ENCODE peak calls at places on chromosomes 3 and 15, in seven cellular contexts. H is mesendoderm, G is H9, I is neuronal stem cell, E is IMR-90, S is mesenchymal stem cell, F is trophoblast cell. T is an unnamed sample.

GRCh38 chr3:40237892-40238571 is 71.5 kb upstream of the EIF1B start:
- DNase-seq in H (peak), I (peak), S (no peak), E (peak), F (peak), G (peak), T (peak)

GRCh38 chr15:73936181-73936580 is 9.9 kb downstream of the LOXL1 start:
- DNase-seq in G (no peak), H (no peak), S (peak), F (no peak), E (peak), I (no peak), T (no peak)

GRCh38 chr3:195147649-195148121 is 123.3 kb downstream of the XXYLT1 start:
- DNase-seq in F (no peak), E (peak), G (no peak), I (no peak), S (peak), H (no peak), T (no peak)

GRCh38 chr3:133673746-133674145 is 12.0 kb upstream of the TOPBP1 start:
- DNase-seq in H (no peak), I (no peak), F (no peak), G (no peak), S (no peak), E (no peak), T (no peak)

GRCh38 chr3:12815719-12816118 is 19.2 kb downstream of the CAND2 start:
- DNase-seq in I (no peak), G (no peak), F (no peak), S (no peak), E (no peak), H (no peak), T (no peak)

GRCh38 chr15:34650177-34650576 is 66.7 kb upstream of the GOLGA8B start:
- DNase-seq in E (peak), S (peak), I (no peak), G (no peak), H (no peak), F (peak), T (no peak)

GRCh38 chr3:58237238-58237939 is at the start of gene ABHD6:
- DNase-seq in E (peak), S (peak), I (peak), H (peak), F (peak), G (peak), T (no peak)

GRCh38 chr3:23612296-23612891 is 193.4 kb upstream of the UBE2E1 start:
- DNase-seq in H (no peak), I (no peak), E (peak), S (peak), F (no peak), G (no peak), T (no peak)

GRCh38 chr15:25170113-25170731 is 215.4 kb downstream of the SNRPN start:
- DNase-seq in G (peak), E (no peak), I (no peak), H (no peak), F (no peak), S (no peak), T (no peak)

GRCh38 chr3:193853511-193854219 is 260.7 kb downstream of the OPA1 start:
- DNase-seq in F (no peak), S (no peak), G (no peak), I (no peak), H (peak), E (no peak), T (no peak)

GRCh38 chr3:156609546-156609945 is 54.6 kb upstream of the SSR3 start:
- DNase-seq in G (no peak), E (no peak), H (no peak), F (no peak), S (no peak), I (no peak), T (no peak)

GRCh38 chr15:55268054-55268695 is 21.4 kb downstream of the RAB27A start:
- DNase-seq in F (no peak), E (no peak), H (no peak), S (no peak), G (no peak), I (no peak), T (no peak)

GRCh38 chr15:55267401-55268053 is 22.1 kb downstream of the RAB27A start:
- DNase-seq in S (peak), F (peak), E (peak), G (no peak), I (no peak), H (no peak), T (no peak)

GRCh38 chr15:55270301-55270700 is 19.3 kb downstream of the RAB27A start:
- DNase-seq in E (no peak), H (no peak), I (no peak), G (no peak), F (no peak), S (no peak), T (no peak)

GRCh38 chr15:55260562-55261131 is 29.0 kb downstream of the RAB27A start:
- DNase-seq in H (no peak), G (no peak), E (no peak), S (no peak), F (no peak), I (no peak), T (no peak)

DNA sequence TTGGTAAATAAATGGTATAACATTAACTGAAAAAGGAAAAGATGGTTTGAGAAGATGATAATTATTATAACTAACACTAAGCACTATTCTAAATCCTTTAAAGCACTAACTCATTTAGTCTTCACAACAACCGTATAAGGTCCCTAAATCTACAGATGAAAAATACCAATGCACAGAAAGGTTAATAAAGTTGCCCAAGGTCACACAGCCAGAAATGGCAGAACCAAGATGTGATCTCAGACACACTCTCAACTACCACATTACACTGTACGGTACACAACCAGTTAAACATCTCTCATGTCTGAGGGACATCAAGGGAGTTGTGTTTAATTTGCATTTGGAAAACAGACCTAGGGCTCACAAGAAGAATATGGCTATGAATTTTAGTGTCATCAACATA is 23.1 kb downstream of the RAB27A start:
- DNase-seq in I (no peak), G (no peak), F (no peak), E (no peak), S (no peak), H (no peak), T (no peak)
- H4K8ac ChIP-seq in I (no peak), G (no peak), F (no peak), E (peak), S (no peak), H (no peak), T (no peak)

DNA sequence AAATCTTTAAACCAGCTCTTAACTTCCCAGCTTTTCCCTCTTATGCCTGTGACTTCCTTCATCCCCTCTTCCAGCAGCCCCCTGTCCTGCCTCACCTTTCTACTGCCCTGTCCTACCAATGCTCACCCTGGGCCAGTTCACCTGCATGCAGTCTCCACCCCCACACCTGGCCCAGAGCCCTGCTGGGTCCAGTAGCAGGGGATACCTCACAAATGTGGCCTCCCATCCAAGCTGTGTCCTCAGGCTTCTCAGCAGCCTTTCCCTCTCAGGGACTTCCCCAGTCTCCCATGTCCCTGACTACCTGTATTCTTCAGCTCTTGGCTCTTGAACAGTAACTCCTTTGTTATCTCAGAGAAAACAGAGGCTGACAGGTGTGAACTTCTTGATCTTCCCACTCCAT is 503.2 kb downstream of the MFSD1 start:
- DNase-seq in S (no peak), H (no peak), E (no peak), F (no peak), I (no peak), G (no peak), T (no peak)
- H2BK5ac ChIP-seq in S (no peak), H (no peak), E (no peak), F (no peak), I (no peak), G (no peak), T (no peak)

DNA sequence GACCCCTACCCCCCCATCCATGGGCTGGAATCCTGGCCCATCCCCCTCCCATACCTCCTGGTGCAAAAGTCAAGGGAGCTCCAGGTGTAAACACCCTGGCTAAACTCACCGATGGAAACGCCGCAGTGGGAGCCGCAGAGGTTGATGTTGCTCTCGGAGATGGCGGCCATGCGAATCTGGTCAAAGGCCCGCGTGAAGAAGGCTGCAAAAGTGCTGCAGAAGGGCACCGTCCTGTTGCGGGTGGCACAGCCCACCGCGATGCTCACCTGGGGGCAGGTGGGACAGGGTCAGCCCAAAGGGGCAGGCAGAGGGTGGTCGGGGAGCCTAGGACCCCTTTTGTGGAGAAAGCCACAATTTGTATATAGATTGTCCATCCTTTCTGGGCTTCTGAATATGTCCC is 26.7 kb downstream of the TKT start:
- DNase-seq in G (no peak), F (no peak), S (no peak), E (no peak), I (no peak), H (no peak), T (no peak)
- H4K8ac ChIP-seq in G (no peak), F (no peak), S (no peak), E (no peak), I (no peak), H (no peak), T (no peak)

DNA sequence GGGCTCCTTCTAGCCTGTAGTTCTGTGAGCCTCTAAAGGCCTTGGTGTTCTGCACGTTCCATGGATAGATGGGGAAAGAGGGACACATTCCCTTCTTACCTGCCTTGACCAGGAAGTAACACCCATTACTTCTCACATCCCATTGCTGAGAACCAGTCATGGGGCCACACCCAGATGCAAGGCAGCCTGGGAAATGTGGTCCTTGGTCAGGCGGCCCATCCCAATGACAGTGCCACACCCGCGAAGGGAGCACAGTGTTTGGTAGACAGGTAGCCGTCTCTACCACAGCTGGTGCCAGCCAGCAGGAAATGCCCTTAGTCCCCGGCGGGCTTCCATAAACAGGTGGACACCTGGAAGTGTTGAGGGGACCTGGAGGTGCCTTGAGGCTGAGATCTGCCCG is 23.2 kb upstream of the LCTL start:
- DNase-seq in H (peak), G (peak), E (no peak), S (no peak), I (no peak), F (no peak), T (no peak)
- H2BK5ac ChIP-seq in H (no peak), G (no peak), E (no peak), S (no peak), I (no peak), F (no peak), T (peak)

DNA sequence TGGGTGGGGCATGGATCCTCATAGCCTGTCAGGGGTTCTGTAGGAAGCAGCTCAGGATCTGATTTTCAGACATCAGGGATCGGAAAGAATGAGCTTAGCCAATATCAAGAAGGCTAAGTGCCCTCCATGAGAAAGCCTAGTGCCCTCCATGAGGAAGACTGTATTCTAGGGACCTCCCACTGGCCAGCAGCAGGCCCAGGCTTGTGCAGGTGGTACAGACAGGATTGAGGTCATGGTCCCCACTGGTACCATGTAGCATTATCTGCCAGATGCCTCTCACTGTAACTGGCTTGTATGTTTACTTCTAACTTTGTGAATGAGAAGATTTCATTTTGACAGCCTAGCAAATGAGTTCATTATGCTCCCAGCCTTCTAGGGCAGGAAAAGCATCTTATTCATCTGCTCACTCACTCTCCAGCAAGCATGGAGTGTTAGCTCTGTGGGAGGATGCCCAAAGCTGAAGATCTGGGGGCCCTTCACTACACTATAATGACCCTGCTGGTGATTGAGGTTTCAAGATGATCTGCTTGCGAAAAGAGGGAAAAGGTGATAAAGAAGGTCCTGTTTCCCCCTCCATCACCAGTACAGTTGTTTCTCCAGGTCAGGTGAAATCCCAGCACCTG is 7.5 kb downstream of the EPHB1 start:
- DNase-seq in F (no peak), I (no peak), G (no peak), H (no peak), S (no peak), E (no peak), T (no peak)
- H4K8ac ChIP-seq in F (no peak), I (no peak), G (no peak), H (no peak), S (no peak), E (no peak), T (no peak)

GRCh38 chr3:10235551-10235950 is 12.7 kb upstream of the TATDN2 start:
- DNase-seq in S (no peak), E (no peak), H (no peak), F (no peak), G (no peak), I (no peak), T (no peak)

GRCh38 chr3:10233988-10234387 is 14.3 kb upstream of the TATDN2 start:
- DNase-seq in G (no peak), E (no peak), F (no peak), H (no peak), I (no peak), S (no peak), T (no peak)

GRCh38 chr3:10232138-10232537 is 16.1 kb upstream of the TATDN2 start:
- DNase-seq in H (no peak), I (no peak), F (peak), G (no peak), S (no peak), E (no peak), T (no peak)

GRCh38 chr3:10238330-10238995 is 9.8 kb upstream of the TATDN2 start:
- DNase-seq in H (no peak), E (no peak), S (no peak), I (no peak), G (no peak), F (no peak), T (no peak)

GRCh38 chr3:10234526-10235230 is 13.6 kb upstream of the TATDN2 start:
- DNase-seq in S (no peak), E (no peak), H (peak), I (no peak), G (peak), F (no peak), T (no peak)
- H2BK5ac ChIP-seq in S (no peak), E (no peak), H (no peak), I (no peak), G (no peak), F (no peak), T (peak)

DNA sequence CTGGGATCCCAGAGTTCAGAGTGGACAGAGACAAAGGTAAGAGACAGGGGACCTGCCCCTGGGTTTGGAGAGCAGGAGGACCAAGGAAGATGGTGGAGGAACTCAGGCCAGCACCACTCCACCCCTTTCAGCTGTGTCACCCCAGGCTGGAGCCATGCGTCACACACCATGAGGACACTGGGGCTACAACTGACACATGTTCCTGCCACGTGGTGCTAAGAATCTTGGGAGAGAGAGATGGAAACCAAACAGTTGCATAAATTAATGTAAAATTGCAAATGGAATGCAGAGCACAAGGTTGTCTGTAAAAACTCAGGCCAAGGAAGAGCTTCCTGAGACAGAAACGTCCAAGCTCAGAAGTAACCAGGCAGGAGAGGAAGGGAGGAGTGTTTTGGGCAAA is 22.7 kb upstream of the VPS33B start:
- DNase-seq in E (no peak), S (no peak), F (no peak), I (no peak), H (no peak), G (no peak), T (no peak)
- H4K8ac ChIP-seq in E (no peak), S (no peak), F (no peak), I (no peak), H (no peak), G (no peak), T (no peak)

DNA sequence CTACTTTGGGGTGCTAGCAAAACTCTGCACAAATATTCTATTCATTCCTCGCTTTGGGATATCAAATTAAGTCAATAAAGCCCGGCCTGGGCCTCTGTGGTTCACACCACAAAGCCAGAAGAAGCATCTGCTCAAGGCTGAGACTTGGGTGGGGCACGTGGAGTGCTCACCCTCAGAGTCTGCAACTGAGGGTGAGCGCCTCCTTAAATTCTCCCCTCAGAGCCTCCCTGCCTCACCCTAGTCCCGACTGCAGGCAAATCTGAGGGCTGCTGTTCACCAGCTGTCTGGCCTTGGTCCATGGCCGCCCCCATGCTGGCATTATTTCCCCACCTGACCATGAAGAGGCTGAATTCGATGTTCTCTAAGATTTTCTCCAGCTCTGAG is 1.7 kb upstream of the MEGF11 start:
- DNase-seq in I (no peak), G (no peak), S (no peak), F (no peak), H (no peak), E (no peak), T (no peak)
- H2BK5ac ChIP-seq in I (no peak), G (no peak), S (no peak), F (no peak), H (no peak), E (no peak), T (no peak)

DNA sequence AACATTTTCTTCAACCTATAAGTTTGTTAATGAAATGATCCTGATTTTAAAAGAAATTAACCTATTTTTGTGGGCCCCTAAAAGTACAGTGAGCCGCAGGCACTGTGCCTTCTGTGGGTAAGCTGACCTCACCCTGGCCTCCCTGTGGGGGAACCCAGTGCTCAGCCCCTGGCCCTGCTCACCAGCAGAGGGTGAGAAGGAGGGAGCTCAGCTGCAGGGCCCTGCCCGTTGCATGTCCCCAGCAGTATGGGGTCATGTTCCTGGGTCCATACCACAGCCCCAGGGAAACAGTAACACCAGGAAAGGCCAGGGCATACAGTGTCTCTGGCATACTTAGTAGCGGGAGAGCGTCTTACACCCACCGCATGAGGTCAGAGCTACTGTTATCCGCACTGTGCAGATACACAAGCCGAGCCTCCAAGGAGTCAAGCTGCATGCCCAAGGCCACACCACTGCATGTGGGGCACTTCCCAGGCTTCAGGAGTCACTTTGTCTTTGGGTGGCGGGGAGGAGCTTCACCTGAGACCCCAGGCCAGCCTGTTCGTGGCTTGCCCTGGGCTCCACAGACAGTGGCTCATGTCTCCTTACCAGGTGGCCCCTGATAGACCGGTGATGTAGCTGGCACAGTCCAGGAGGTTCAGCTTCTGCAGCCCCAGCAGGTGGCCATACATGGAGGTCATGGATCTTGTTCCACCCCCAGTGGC is 22.6 kb upstream of the EHD4 start:
- DNase-seq in H (peak), I (no peak), G (no peak), S (no peak), F (no peak), E (no peak), T (no peak)
- H4K8ac ChIP-seq in H (no peak), I (no peak), G (no peak), S (no peak), F (no peak), E (no peak), T (no peak)

T was measured in H1.